ENCODE peak calls at places on chromosome 15, in four cellular contexts. R is uterus, Q is Peyer's patch, E is neural progenitor cell. G is an unnamed sample.
A peak's percentile ranks its signal among the peaks of the same experiment; 100 is the strongest.

GRCh38 chr15:45705510-45706473 is 71.0 kb downstream of the SQOR start:
- DNase-seq in R (peak; percentile 74), Q (peak; percentile 71), E (peak; percentile 91), G (peak; percentile 73)

GRCh38 chr15:60964527-60964926 is 264.6 kb downstream of the RORA start:
- DNase-seq in R (peak; percentile 31), Q (no peak), E (no peak), G (no peak)

GRCh38 chr15:72835289-72835890 is 51.8 kb upstream of the ADPGK start:
- DNase-seq in R (no peak), Q (no peak), E (peak; percentile 60), G (no peak)

GRCh38 chr15:83207622-83208356 is at the start of gene HDGFL3:
- DNase-seq in R (peak; percentile 64), Q (no peak), E (peak; percentile 88), G (peak; percentile 31)

GRCh38 chr15:91894606-91895005 is 41.1 kb downstream of the SLCO3A1 start:
- DNase-seq in R (no peak), Q (no peak), E (no peak), G (no peak)

GRCh38 chr15:72368895-72369294 is 6.9 kb downstream of the HEXA start:
- DNase-seq in R (no peak), Q (no peak), E (no peak), G (no peak)

GRCh38 chr15:74207652-74208440 is 5.3 kb upstream of the STRA6 start:
- DNase-seq in R (no peak), Q (no peak), E (no peak), G (no peak)

GRCh38 chr15:62618432-62618831 is 424.1 kb upstream of the TPM1 start:
- DNase-seq in R (no peak), Q (no peak), E (no peak), G (no peak)

GRCh38 chr15:82046668-82047492 is 1.1 kb upstream of the MEX3B start:
- DNase-seq in R (peak; percentile 92), Q (peak; percentile 63), E (peak; percentile 98), G (peak; percentile 86)

GRCh38 chr15:28919679-28920655 is 34.2 kb downstream of the APBA2 start:
- DNase-seq in R (no peak), Q (no peak), E (no peak), G (no peak)

GRCh38 chr15:83747050-83747717 is 93.3 kb downstream of the ADAMTSL3 start:
- DNase-seq in R (peak; percentile 54), Q (no peak), E (peak; percentile 36), G (no peak)

GRCh38 chr15:26590673-26591072 is 182.2 kb downstream of the GABRB3 start:
- DNase-seq in R (no peak), Q (no peak), E (no peak), G (no peak)

GRCh38 chr15:51099185-51099584 is 4.5 kb upstream of the TNFAIP8L3 start:
- DNase-seq in R (no peak), Q (no peak), E (peak; percentile 5), G (no peak)

GRCh38 chr15:96353378-96353930 is 23.0 kb downstream of the NR2F2 start:
- DNase-seq in R (no peak), Q (no peak), E (peak; percentile 56), G (no peak)

GRCh38 chr15:83443076-83443847 is 3.9 kb upstream of the SH3GL3 start:
- DNase-seq in R (no peak), Q (no peak), E (no peak), G (no peak)

GRCh38 chr15:35583863-35584528 is 38.0 kb upstream of the DPH6 start:
- DNase-seq in R (peak; percentile 27), Q (no peak), E (no peak), G (no peak)

GRCh38 chr15:78437762-78438594 is at the start of gene IREB2:
- DNase-seq in R (peak; percentile 99), Q (peak; percentile 97), E (peak; percentile 99), G (peak; percentile 99)

GRCh38 chr15:25691544-25692430 is 171.3 kb downstream of the ATP10A start:
- DNase-seq in R (peak; percentile 18), Q (no peak), E (peak; percentile 40), G (no peak)

GRCh38 chr15:47374222-47374621 is 343.1 kb upstream of the SEMA6D start:
- DNase-seq in R (no peak), Q (no peak), E (no peak), G (no peak)

GRCh38 chr15:100468265-100468664 is 60.5 kb downstream of the CERS3 start:
- DNase-seq in R (peak; percentile 37), Q (peak; percentile 19), E (no peak), G (no peak)

DNA sequence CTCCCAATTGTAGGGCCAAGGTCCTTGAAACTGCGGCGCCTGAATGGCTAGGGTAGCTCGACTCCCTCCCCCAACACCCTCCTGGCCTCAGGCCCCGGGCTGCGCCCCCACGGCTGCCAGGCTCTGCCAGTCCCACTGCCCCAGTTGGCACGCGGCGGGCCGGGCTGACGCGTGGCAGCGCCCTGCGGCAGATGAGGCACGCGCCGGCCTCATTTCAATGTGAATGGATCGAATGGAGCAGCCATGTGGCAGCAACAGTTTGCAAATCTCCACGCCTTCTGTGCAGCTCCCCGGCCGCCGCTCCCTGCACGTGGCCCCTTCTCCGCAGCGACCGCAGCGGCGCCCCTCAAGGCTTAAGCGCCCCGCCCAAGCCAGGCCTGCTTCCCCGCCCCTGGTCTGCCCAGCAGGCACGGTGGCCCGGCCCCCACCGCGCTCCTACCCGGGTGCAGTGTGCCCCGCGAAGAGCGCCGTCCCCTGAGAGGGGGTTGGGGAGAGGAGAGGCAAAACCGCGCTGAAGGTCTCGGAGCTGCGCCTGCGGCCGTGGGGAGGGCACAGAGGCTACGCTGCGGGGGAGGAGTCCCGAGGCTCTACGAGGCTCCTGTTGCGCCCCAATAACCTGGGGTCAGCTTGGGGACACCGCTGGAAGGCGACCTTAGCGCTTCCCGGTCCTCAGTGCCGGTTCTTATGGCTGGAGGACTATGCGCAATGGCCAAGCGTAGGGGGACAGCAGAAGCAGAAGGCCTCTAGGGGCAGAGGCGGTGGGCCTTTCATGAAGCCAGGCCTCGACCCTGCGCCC is 3.1 kb upstream of the DLL4 start:
- DNase-seq in R (no peak), Q (no peak), E (peak; percentile 82), G (no peak)
- H3K4me3 ChIP-seq in R (no peak overlapping the region), Q (peak overlapping the region; percentile 31), E (peak overlapping the region; percentile 46), G (peak overlapping the region; percentile 28)

DNA sequence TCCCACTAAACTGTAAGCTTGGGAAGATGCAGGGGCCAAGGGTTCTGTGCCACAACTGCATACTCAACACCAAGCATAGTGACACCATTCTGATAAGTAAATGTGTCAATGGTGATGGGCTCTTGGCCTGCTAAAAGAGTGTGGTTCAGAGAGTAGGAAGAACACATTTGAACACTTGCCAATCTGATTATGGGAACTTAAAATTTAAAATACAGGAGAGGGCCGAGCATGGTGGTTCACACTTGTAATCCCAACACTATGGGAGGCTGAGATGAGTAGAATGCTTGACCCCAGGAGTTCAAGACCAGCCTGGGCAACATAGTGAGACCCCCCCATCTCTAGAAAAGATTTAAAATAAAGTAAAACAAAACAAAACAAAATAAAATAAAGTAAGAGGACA is 34.0 kb downstream of the PTPN9 start:
- DNase-seq in R (no peak), Q (no peak), E (no peak), G (no peak)
- H3K4me1 ChIP-seq in R (no peaks in the 10 kb centered on the region), Q (no peaks in the 10 kb centered on the region), E (peaks cover 6% of the 10 kb centered on the region), G (peaks cover 14% of the 10 kb centered on the region)

DNA sequence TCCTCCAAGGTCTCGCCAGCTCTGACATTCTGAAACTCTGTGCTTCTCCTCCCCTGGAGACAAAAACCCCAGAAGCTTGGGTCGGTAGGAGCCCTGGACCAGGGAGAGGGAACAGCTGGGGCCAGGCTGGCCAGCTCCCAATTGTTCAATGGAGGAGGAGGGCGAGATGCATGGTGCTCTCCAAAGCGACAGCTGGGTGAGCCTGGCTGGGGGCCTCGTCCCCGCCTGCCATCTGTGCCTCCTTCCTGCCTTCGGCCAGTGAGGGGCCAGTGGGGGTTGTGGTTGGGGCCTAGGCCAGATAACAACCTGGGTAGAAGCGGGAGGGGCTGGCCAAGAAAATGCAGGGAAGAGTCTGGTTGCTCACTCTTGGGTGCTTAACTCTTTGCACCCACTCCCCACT is 79.4 kb downstream of the CORO2B start:
- DNase-seq in R (peak; percentile 12), Q (no peak), E (no peak), G (no peak)
- H3K4me3 ChIP-seq in R (no peak overlapping the region), Q (no peak overlapping the region), E (no peak overlapping the region), G (no peak overlapping the region)

DNA sequence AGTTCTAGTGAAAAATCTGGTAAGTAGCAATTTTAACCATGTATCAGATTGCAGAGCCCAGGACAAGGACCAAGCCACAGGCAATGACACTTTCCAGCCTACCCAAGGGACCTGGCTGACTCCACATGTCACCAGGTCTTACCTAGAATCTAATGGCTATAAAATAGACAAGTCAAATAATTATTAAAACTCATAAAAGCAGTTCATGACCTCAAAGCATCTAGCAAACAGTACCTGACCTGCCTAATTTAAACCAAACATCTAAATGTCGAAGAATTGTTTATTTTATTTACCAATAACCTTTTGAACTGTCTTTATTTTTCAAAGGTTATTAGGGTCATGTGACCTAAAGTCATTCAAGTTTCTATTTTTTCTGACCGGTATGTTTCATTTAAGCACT is 35.6 kb upstream of the MKRN3 start:
- DNase-seq in R (no peak), Q (no peak), E (no peak), G (no peak)
- H3K4me1 ChIP-seq in R (no peaks in the 10 kb centered on the region), Q (no peaks in the 10 kb centered on the region), E (peaks cover 5% of the 10 kb centered on the region), G (no peaks in the 10 kb centered on the region)

DNA sequence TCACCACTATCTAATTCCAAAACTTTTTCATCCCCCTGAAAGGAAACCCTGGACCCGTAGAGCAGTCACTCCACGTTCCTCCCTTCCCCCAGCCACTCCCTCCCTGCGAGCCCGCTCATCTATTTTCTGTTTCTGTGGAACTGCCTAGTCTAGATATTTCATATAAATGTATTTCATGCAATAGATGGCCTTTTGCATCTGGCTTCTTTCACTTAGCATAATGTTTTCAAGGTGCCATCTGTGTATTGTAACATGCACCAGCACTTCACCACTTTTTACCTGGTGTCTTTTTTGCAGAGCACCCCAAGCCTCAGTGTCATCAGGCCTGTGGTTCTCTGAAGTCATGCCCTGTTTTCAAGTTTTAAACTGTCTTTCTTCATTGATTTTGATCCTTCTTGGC is 10.7 kb downstream of the CGNL1 start:
- DNase-seq in R (no peak), Q (no peak), E (no peak), G (no peak)
- H3K4me3 ChIP-seq in R (no peak overlapping the region), Q (no peak overlapping the region), E (no peak overlapping the region), G (no peak overlapping the region)

DNA sequence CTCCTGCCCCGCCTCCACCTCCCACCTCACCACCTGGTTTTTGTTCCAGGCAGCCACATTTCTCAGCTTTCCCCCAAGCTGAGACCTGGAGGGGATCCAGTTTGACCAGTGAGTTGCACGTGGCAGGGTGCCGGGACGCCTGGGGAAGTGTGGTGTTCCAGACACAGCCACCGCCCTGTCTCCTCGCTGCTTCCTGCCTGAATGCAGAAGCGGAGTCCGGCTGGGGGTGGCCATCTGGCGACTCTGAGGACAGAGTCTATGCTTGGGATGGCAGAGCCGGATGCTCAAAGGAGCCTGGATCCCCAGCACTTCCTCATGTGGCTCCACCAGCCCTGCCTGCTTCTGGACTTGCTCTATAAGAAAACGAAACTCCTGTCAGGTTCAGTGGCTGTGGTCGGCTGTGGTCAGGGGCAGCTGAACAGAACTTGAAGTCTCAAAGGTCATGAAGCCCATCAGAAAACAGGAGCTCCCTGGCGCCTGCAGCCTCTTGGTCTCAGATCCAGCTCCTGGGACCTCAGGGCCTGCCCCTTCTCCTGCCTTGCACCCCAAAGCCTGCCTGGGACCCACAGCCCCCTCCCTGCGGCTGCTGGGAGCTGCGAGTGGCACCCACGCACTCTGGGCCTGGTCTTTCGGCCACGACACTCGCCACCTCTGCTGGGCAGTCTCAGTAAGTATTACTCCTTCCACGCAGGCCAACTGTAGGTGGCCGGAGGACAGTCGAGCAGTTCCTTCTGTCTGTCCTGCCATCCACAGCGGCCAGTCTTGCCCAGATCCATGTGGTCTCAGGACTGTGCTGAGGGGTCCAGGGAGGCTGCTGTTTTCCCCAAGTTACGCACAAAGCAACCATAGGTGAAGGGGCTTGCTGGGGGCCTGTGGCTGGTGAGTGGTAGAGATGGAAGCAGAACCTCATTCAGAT is 112.8 kb upstream of the MEF2A start:
- DNase-seq in R (peak; percentile 55), Q (peak; percentile 88), E (no peak), G (no peak)
- H3K4me1 ChIP-seq in R (peaks cover 4% of the 10 kb centered on the region), Q (no peaks in the 10 kb centered on the region), E (no peaks in the 10 kb centered on the region), G (peaks cover 21% of the 10 kb centered on the region)

GRCh38 chr15:43821505-43821904 is 3.0 kb downstream of the MFAP1 start:
- DNase-seq in R (no peak), Q (no peak), E (no peak), G (no peak)
- H3K4me3 ChIP-seq in R (no peak overlapping the region), Q (no peak overlapping the region), E (no peak overlapping the region), G (no peak overlapping the region)